ENCODE peak calls at places on chromosomes 7 and 10, in seven cellular contexts. One of them, this sample, is unnamed.

GRCh38 chr7:104625956-104626355 is 297.6 kb downstream of the LHFPL3 start:
- DNase-seq in WTC11: no peak
- DNase-seq in tibial artery: no peak
- DNase-seq in RWPE1: no peak
- DNase-seq in GM20000: no peak
- DNase-seq in cardiac muscle cell: no peak
- DNase-seq in hepatocyte: no peak
- DNase-seq in this sample: no peak

GRCh38 chr7:94584113-94584512 is 71.8 kb downstream of the SGCE start:
- DNase-seq in WTC11: no peak
- DNase-seq in tibial artery: no peak
- DNase-seq in RWPE1: no peak
- DNase-seq in GM20000: no peak
- DNase-seq in cardiac muscle cell: peak; percentile 58
- DNase-seq in hepatocyte: no peak
- DNase-seq in this sample: no peak

GRCh38 chr10:122999347-122999746 is 9.2 kb downstream of the IKZF5 start:
- DNase-seq in WTC11: no peak
- DNase-seq in tibial artery: no peak
- DNase-seq in RWPE1: no peak
- DNase-seq in GM20000: no peak
- DNase-seq in cardiac muscle cell: no peak
- DNase-seq in hepatocyte: no peak
- DNase-seq in this sample: no peak

GRCh38 chr7:141558544-141559183 is 7.5 kb downstream of the AGK start:
- DNase-seq in WTC11: no peak
- DNase-seq in tibial artery: no peak
- DNase-seq in RWPE1: no peak
- DNase-seq in GM20000: no peak
- DNase-seq in cardiac muscle cell: peak; percentile 26
- DNase-seq in hepatocyte: no peak
- DNase-seq in this sample: peak; percentile 30

GRCh38 chr7:52726493-52726892 is 308.9 kb upstream of the POM121L12 start:
- DNase-seq in WTC11: no peak
- DNase-seq in tibial artery: no peak
- DNase-seq in RWPE1: no peak
- DNase-seq in GM20000: no peak
- DNase-seq in cardiac muscle cell: no peak
- DNase-seq in hepatocyte: no peak
- DNase-seq in this sample: no peak

GRCh38 chr7:43771128-43771527 is 12.6 kb downstream of the BLVRA start:
- DNase-seq in WTC11: no peak
- DNase-seq in tibial artery: no peak
- DNase-seq in RWPE1: no peak
- DNase-seq in GM20000: no peak
- DNase-seq in cardiac muscle cell: no peak
- DNase-seq in hepatocyte: no peak
- DNase-seq in this sample: no peak

GRCh38 chr7:134083766-134084487 is 43.2 kb upstream of the LRGUK start:
- DNase-seq in WTC11: no peak
- DNase-seq in tibial artery: no peak
- DNase-seq in RWPE1: peak; percentile 10
- DNase-seq in GM20000: no peak
- DNase-seq in cardiac muscle cell: no peak
- DNase-seq in hepatocyte: peak; percentile 36
- DNase-seq in this sample: no peak

GRCh38 chr10:32954080-32954479 is 4.0 kb downstream of the ITGB1 start:
- DNase-seq in WTC11: no peak
- DNase-seq in tibial artery: no peak
- DNase-seq in RWPE1: no peak
- DNase-seq in GM20000: peak; percentile 38
- DNase-seq in cardiac muscle cell: no peak
- DNase-seq in hepatocyte: no peak
- DNase-seq in this sample: peak; percentile 20

GRCh38 chr10:5549462-5550249 is 24.9 kb downstream of the CALML3 start:
- DNase-seq in WTC11: no peak
- DNase-seq in tibial artery: no peak
- DNase-seq in RWPE1: no peak
- DNase-seq in GM20000: no peak
- DNase-seq in cardiac muscle cell: no peak
- DNase-seq in hepatocyte: no peak
- DNase-seq in this sample: no peak

GRCh38 chr7:74175270-74175803 is 1.2 kb downstream of the EIF4H start:
- DNase-seq in WTC11: no peak
- DNase-seq in tibial artery: no peak
- DNase-seq in RWPE1: no peak
- DNase-seq in GM20000: no peak
- DNase-seq in cardiac muscle cell: no peak
- DNase-seq in hepatocyte: no peak
- DNase-seq in this sample: no peak

GRCh38 chr7:127629268-127629854 is 11.4 kb upstream of the PAX4 start:
- DNase-seq in WTC11: peak; percentile 91
- DNase-seq in tibial artery: no peak
- DNase-seq in RWPE1: peak; percentile 25
- DNase-seq in GM20000: no peak
- DNase-seq in cardiac muscle cell: no peak
- DNase-seq in hepatocyte: peak; percentile 43
- DNase-seq in this sample: peak; percentile 45
- TF ChIP-seq CTCF in WTC11: peak; percentile 63
- TF ChIP-seq CTCF in tibial artery: no peak
- TF ChIP-seq CTCF in RWPE1: peak; percentile 18
- TF ChIP-seq CTCF in GM20000: peak; percentile 32
- TF ChIP-seq CTCF in cardiac muscle cell: peak; percentile 63
- TF ChIP-seq CTCF in hepatocyte: peak; percentile 45
- TF ChIP-seq CTCF in this sample: peak; percentile 45

GRCh38 chr10:107118866-107119265 is 45.6 kb downstream of the SORCS1 start:
- DNase-seq in WTC11: no peak
- DNase-seq in tibial artery: no peak
- DNase-seq in RWPE1: no peak
- DNase-seq in GM20000: no peak
- DNase-seq in cardiac muscle cell: no peak
- DNase-seq in hepatocyte: no peak
- DNase-seq in this sample: no peak
- TF ChIP-seq CTCF in WTC11: no peak
- TF ChIP-seq CTCF in tibial artery: no peak
- TF ChIP-seq CTCF in RWPE1: no peak
- TF ChIP-seq CTCF in GM20000: no peak
- TF ChIP-seq CTCF in cardiac muscle cell: no peak
- TF ChIP-seq CTCF in hepatocyte: no peak
- TF ChIP-seq CTCF in this sample: no peak

GRCh38 chr7:42253316-42253715 is 16.3 kb upstream of the GLI3 start:
- DNase-seq in WTC11: no peak
- DNase-seq in tibial artery: no peak
- DNase-seq in RWPE1: no peak
- DNase-seq in GM20000: no peak
- DNase-seq in cardiac muscle cell: no peak
- DNase-seq in hepatocyte: no peak
- DNase-seq in this sample: no peak

GRCh38 chr7:42247301-42247700 is 10.3 kb upstream of the GLI3 start:
- DNase-seq in WTC11: no peak
- DNase-seq in tibial artery: no peak
- DNase-seq in RWPE1: no peak
- DNase-seq in GM20000: no peak
- DNase-seq in cardiac muscle cell: peak; percentile 78
- DNase-seq in hepatocyte: no peak
- DNase-seq in this sample: no peak

GRCh38 chr7:42254217-42254616 is 17.2 kb upstream of the GLI3 start:
- DNase-seq in WTC11: no peak
- DNase-seq in tibial artery: no peak
- DNase-seq in RWPE1: peak; percentile 18
- DNase-seq in GM20000: no peak
- DNase-seq in cardiac muscle cell: peak; percentile 88
- DNase-seq in hepatocyte: no peak
- DNase-seq in this sample: no peak

GRCh38 chr7:42248579-42248978 is 11.6 kb upstream of the GLI3 start:
- DNase-seq in WTC11: no peak
- DNase-seq in tibial artery: no peak
- DNase-seq in RWPE1: no peak
- DNase-seq in GM20000: no peak
- DNase-seq in cardiac muscle cell: no peak
- DNase-seq in hepatocyte: no peak
- DNase-seq in this sample: no peak

DNA sequence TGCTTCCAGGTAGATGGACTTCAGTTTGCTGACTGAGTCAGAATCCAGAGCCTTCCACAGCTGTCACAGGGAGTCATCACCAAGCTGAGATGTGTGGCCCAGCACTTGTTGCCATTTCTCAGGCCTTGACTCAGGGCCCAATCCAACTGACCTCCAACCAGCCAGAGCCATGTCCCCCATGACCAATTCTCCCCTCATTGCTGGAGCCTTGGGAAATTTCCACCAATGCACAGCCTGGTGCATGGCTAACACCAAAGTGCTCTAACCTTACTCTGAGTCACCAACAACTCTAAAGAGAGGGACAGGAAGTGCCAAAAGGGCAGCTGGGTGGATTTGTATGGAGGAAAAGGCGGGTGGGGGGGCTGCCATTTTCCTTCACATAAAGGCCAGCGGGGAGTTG is 13.4 kb upstream of the GLI3 start:
- DNase-seq in WTC11: no peak
- DNase-seq in tibial artery: no peak
- DNase-seq in RWPE1: no peak
- DNase-seq in GM20000: no peak
- DNase-seq in cardiac muscle cell: no peak
- DNase-seq in hepatocyte: no peak
- DNase-seq in this sample: no peak
- TF ChIP-seq CTCF in WTC11: no peak
- TF ChIP-seq CTCF in tibial artery: no peak
- TF ChIP-seq CTCF in RWPE1: no peak
- TF ChIP-seq CTCF in GM20000: no peak
- TF ChIP-seq CTCF in cardiac muscle cell: no peak
- TF ChIP-seq CTCF in hepatocyte: no peak
- TF ChIP-seq CTCF in this sample: no peak

GRCh38 chr7:151019130-151019447 is 5.2 kb downstream of the ATG9B start:
- DNase-seq in WTC11: no peak
- DNase-seq in tibial artery: no peak
- DNase-seq in RWPE1: no peak
- DNase-seq in GM20000: no peak
- DNase-seq in cardiac muscle cell: no peak
- DNase-seq in hepatocyte: no peak
- DNase-seq in this sample: no peak

GRCh38 chr7:151017953-151018420 is 6.3 kb downstream of the ATG9B start:
- DNase-seq in WTC11: peak; percentile 95
- DNase-seq in tibial artery: peak; percentile 56
- DNase-seq in RWPE1: peak; percentile 41
- DNase-seq in GM20000: peak; percentile 88
- DNase-seq in cardiac muscle cell: peak; percentile 57
- DNase-seq in hepatocyte: peak; percentile 84
- DNase-seq in this sample: peak; percentile 83

GRCh38 chr7:151016942-151017341 is 7.4 kb downstream of the ATG9B start:
- DNase-seq in WTC11: no peak
- DNase-seq in tibial artery: no peak
- DNase-seq in RWPE1: no peak
- DNase-seq in GM20000: no peak
- DNase-seq in cardiac muscle cell: no peak
- DNase-seq in hepatocyte: no peak
- DNase-seq in this sample: no peak

GRCh38 chr7:151017370-151017952 is 6.8 kb downstream of the ATG9B start:
- DNase-seq in WTC11: no peak
- DNase-seq in tibial artery: no peak
- DNase-seq in RWPE1: no peak
- DNase-seq in GM20000: no peak
- DNase-seq in cardiac muscle cell: no peak
- DNase-seq in hepatocyte: no peak
- DNase-seq in this sample: no peak

GRCh38 chr7:151018421-151019129 is 5.7 kb downstream of the ATG9B start:
- DNase-seq in WTC11: peak; percentile 56
- DNase-seq in tibial artery: no peak
- DNase-seq in RWPE1: no peak
- DNase-seq in GM20000: no peak
- DNase-seq in cardiac muscle cell: peak; percentile 30
- DNase-seq in hepatocyte: peak; percentile 68
- DNase-seq in this sample: no peak
- TF ChIP-seq CTCF in WTC11: no peak
- TF ChIP-seq CTCF in tibial artery: no peak
- TF ChIP-seq CTCF in RWPE1: peak; percentile 67
- TF ChIP-seq CTCF in GM20000: no peak
- TF ChIP-seq CTCF in cardiac muscle cell: no peak
- TF ChIP-seq CTCF in hepatocyte: no peak
- TF ChIP-seq CTCF in this sample: no peak

GRCh38 chr10:29243061-29243460 is 45.8 kb upstream of the LYZL1 start:
- DNase-seq in WTC11: no peak
- DNase-seq in tibial artery: no peak
- DNase-seq in RWPE1: no peak
- DNase-seq in GM20000: no peak
- DNase-seq in cardiac muscle cell: no peak
- DNase-seq in hepatocyte: no peak
- DNase-seq in this sample: no peak

GRCh38 chr10:29244978-29245377 is 43.9 kb upstream of the LYZL1 start:
- DNase-seq in WTC11: no peak
- DNase-seq in tibial artery: no peak
- DNase-seq in RWPE1: no peak
- DNase-seq in GM20000: no peak
- DNase-seq in cardiac muscle cell: no peak
- DNase-seq in hepatocyte: no peak
- DNase-seq in this sample: no peak

GRCh38 chr10:29245476-29245875 is 43.4 kb upstream of the LYZL1 start:
- DNase-seq in WTC11: no peak
- DNase-seq in tibial artery: no peak
- DNase-seq in RWPE1: no peak
- DNase-seq in GM20000: no peak
- DNase-seq in cardiac muscle cell: peak; percentile 40
- DNase-seq in hepatocyte: no peak
- DNase-seq in this sample: no peak

GRCh38 chr10:29241925-29242324 is 46.9 kb upstream of the LYZL1 start:
- DNase-seq in WTC11: no peak
- DNase-seq in tibial artery: no peak
- DNase-seq in RWPE1: no peak
- DNase-seq in GM20000: no peak
- DNase-seq in cardiac muscle cell: no peak
- DNase-seq in hepatocyte: no peak
- DNase-seq in this sample: no peak

GRCh38 chr10:29243750-29244149 is 45.1 kb upstream of the LYZL1 start:
- DNase-seq in WTC11: peak; percentile 47
- DNase-seq in tibial artery: no peak
- DNase-seq in RWPE1: no peak
- DNase-seq in GM20000: no peak
- DNase-seq in cardiac muscle cell: no peak
- DNase-seq in hepatocyte: no peak
- DNase-seq in this sample: no peak
- TF ChIP-seq CTCF in WTC11: peak; percentile 33
- TF ChIP-seq CTCF in tibial artery: no peak
- TF ChIP-seq CTCF in RWPE1: no peak
- TF ChIP-seq CTCF in GM20000: peak; percentile 10
- TF ChIP-seq CTCF in cardiac muscle cell: peak; percentile 41
- TF ChIP-seq CTCF in hepatocyte: peak; percentile 14
- TF ChIP-seq CTCF in this sample: no peak